ENCODE peak calls at places on chromosomes 7 and 10, in six cellular contexts. P is heart right ventricle; O is CD4-positive, alpha-beta T cell; Y is tibial artery; F is A673; N is IMR-90. X is an unnamed sample.

GRCh38 chr10:33487014-33487776 is 152.7 kb upstream of the NRP1 start:
- DNase-seq in Y (no peak), P (no peak), F (peak; percentile 4), O (no peak), N (peak; percentile 9), X (no peak)

GRCh38 chr7:87564290-87564963 is 36.3 kb downstream of the ABCB1 start:
- DNase-seq in Y (no peak), P (no peak), F (peak; percentile 26), N (no peak), O (no peak), X (no peak)

GRCh38 chr10:97895084-97895483 is 45.4 kb downstream of the GOLGA7B start:
- DNase-seq in O (no peak), Y (no peak), P (no peak), F (no peak), N (no peak), X (no peak)

GRCh38 chr10:45439873-45440272 is 65.9 kb downstream of the ALOX5 start:
- DNase-seq in N (peak; percentile 9), O (no peak), F (no peak), P (no peak), Y (no peak), X (no peak)

GRCh38 chr10:86647773-86648705 is 6.3 kb upstream of the OPN4 start:
- DNase-seq in Y (peak; percentile 18), F (peak; percentile 78), N (no peak), P (no peak), O (no peak), X (no peak)

GRCh38 chr7:107946451-107946850 is 55.5 kb downstream of the DLD start:
- DNase-seq in N (peak; percentile 47), Y (no peak), F (no peak), O (no peak), P (no peak), X (no peak)

GRCh38 chr7:23558303-23558702 is 26.5 kb upstream of the TRA2A start:
- DNase-seq in N (no peak), O (no peak), P (no peak), Y (no peak), F (no peak), X (no peak)

GRCh38 chr10:35195361-35196306 is 69.0 kb downstream of the CREM start:
- DNase-seq in Y (peak; percentile 61), N (peak; percentile 99), P (peak; percentile 30), F (peak; percentile 96), O (peak; percentile 89), X (peak; percentile 89)

GRCh38 chr7:46461334-46461777 is 540.3 kb upstream of the IGFBP3 start:
- DNase-seq in N (peak; percentile 81), P (no peak), F (no peak), Y (no peak), O (no peak), X (peak; percentile 24)

GRCh38 chr7:44764665-44765578 is 16.3 kb downstream of the ZMIZ2 start:
- DNase-seq in F (no peak), O (no peak), P (no peak), N (no peak), Y (no peak), X (no peak)

GRCh38 chr7:157493017-157493416 is 156.2 kb downstream of the DNAJB6 start:
- DNase-seq in Y (peak; percentile 3), F (no peak), N (no peak), O (no peak), P (no peak), X (no peak)

GRCh38 chr7:40057292-40057691 is 77.1 kb downstream of the MPLKIP start:
- DNase-seq in F (peak; percentile 27), Y (no peak), N (peak; percentile 20), O (no peak), P (no peak), X (no peak)

GRCh38 chr7:6636741-6637543 is at the start of gene ZNF316:
- DNase-seq in F (peak; percentile 43), Y (no peak), N (peak; percentile 38), O (peak; percentile 23), P (peak; percentile 75), X (no peak)

GRCh38 chr10:16193241-16193640 is 243.6 kb upstream of the PTER start:
- DNase-seq in O (no peak), F (no peak), N (no peak), P (no peak), Y (no peak), X (no peak)

GRCh38 chr10:118980870-118981269 is 48.6 kb upstream of the NANOS1 start:
- DNase-seq in Y (no peak), F (peak; percentile 61), P (no peak), O (no peak), N (no peak), X (no peak)

GRCh38 chr7:6416516-6417145 is 31.1 kb downstream of the DAGLB start:
- DNase-seq in P (no peak), O (no peak), Y (no peak), F (peak; percentile 15), N (peak; percentile 50), X (no peak)

GRCh38 chr7:123231060-123232000 is 31.6 kb upstream of the SLC13A1 start:
- DNase-seq in P (no peak), Y (no peak), N (no peak), O (no peak), F (no peak), X (no peak)

GRCh38 chr10:5305374-5305773 is 59.4 kb upstream of the UCN3 start:
- DNase-seq in F (no peak), O (no peak), Y (no peak), P (no peak), N (no peak), X (no peak)

GRCh38 chr10:13759167-13759566 is 172.4 kb downstream of the PRPF18 start:
- DNase-seq in O (no peak), F (no peak), N (peak; percentile 23), P (no peak), Y (no peak), X (no peak)

GRCh38 chr10:56139405-56139804 is 221.7 kb downstream of the ZWINT start:
- DNase-seq in N (no peak), Y (no peak), P (no peak), F (no peak), O (no peak), X (no peak)

GRCh38 chr10:2611603-2612002 is 455.7 kb upstream of the PFKP start:
- DNase-seq in Y (no peak), F (no peak), O (no peak), N (no peak), P (no peak), X (no peak)

GRCh38 chr10:1401056-1401965 is 336.0 kb downstream of the ADARB2 start:
- DNase-seq in O (no peak), F (no peak), P (no peak), N (no peak), Y (no peak), X (no peak)

GRCh38 chr7:150649428-150649827 is 17.2 kb upstream of the GIMAP6 start:
- DNase-seq in Y (no peak), N (no peak), O (no peak), F (no peak), P (no peak), X (no peak)

GRCh38 chr7:139772115-139772514 is 5.7 kb downstream of the HIPK2 start:
- DNase-seq in F (no peak), Y (no peak), N (no peak), P (no peak), O (no peak), X (no peak)

GRCh38 chr7:139772837-139773236 is 5.0 kb downstream of the HIPK2 start:
- DNase-seq in Y (no peak), N (no peak), P (no peak), O (no peak), F (no peak), X (no peak)

GRCh38 chr7:139773372-139773771 is 4.4 kb downstream of the HIPK2 start:
- DNase-seq in O (no peak), Y (no peak), N (no peak), P (no peak), F (no peak), X (no peak)

GRCh38 chr7:139775829-139776266 is 1.9 kb downstream of the HIPK2 start:
- DNase-seq in F (peak; percentile 87), Y (peak; percentile 82), P (no peak), N (peak; percentile 85), O (peak; percentile 45), X (peak; percentile 51)

GRCh38 chr7:139774376-139774775 is 3.4 kb downstream of the HIPK2 start:
- DNase-seq in O (no peak), N (peak; percentile 90), F (no peak), Y (no peak), P (no peak), X (peak; percentile 33)
- H3K27ac ChIP-seq in O (no peak overlapping the region), N (no peak overlapping the region), F (no peak overlapping the region), Y (peak overlapping the region; percentile 99), P (no peak overlapping the region), X (no peak overlapping the region)

GRCh38 chr7:56033671-56034432 is 17.4 kb downstream of the PSPH start:
- DNase-seq in P (peak; percentile 60), N (peak; percentile 70), Y (peak; percentile 36), O (peak; percentile 66), F (peak; percentile 92), X (no peak)
- TF ChIP-seq CTCF in P (peak; percentile 22), N (peak; percentile 30), Y (no peak), O (peak; percentile 37), F (peak; percentile 35), X (peak; percentile 42)

GRCh38 chr10:131920693-131921092 is 19.9 kb downstream of the PPP2R2D start:
- DNase-seq in N (no peak), F (no peak), Y (no peak), O (no peak), P (no peak), X (no peak)
- H3K27ac ChIP-seq in N (no peak overlapping the region), F (no peak overlapping the region), Y (no peak overlapping the region), O (no peak overlapping the region), P (no peak overlapping the region), X (no peak overlapping the region)

GRCh38 chr10:130686680-130687300 is 550.6 kb downstream of the GLRX3 start:
- DNase-seq in F (peak; percentile 75), P (no peak), O (no peak), Y (no peak), N (no peak), X (no peak)
- TF ChIP-seq CTCF in F (peak; percentile 70), P (peak; percentile 35), O (no peak), Y (no peak), N (no peak), X (no peak)

GRCh38 chr10:95552680-95553342 is 8.4 kb downstream of the SORBS1 start:
- DNase-seq in P (no peak), Y (no peak), O (no peak), N (no peak), F (no peak), X (no peak)
- H3K27ac ChIP-seq in P (peak overlapping the region; percentile 28), Y (no peak overlapping the region), O (no peak overlapping the region), N (no peak overlapping the region), F (no peak overlapping the region), X (no peak overlapping the region)

GRCh38 chr7:130273863-130274262 is 7.2 kb downstream of the CPA2 start:
- DNase-seq in P (no peak), N (peak; percentile 68), F (no peak), O (no peak), Y (peak; percentile 31), X (peak; percentile 23)
- TF ChIP-seq CTCF in P (no peak), N (no peak), F (no peak), O (no peak), Y (peak; percentile 15), X (peak; percentile 37)

X was measured in AG04450.